ENCODE peak calls at places on chromosomes 3 and 15, in nine cellular contexts. N is GM13976, A is endothelial cell, O is A673, D is IMR-90, R is astrocyte of the spinal cord, S is AG09309, C is AG04450, Q is WERI-Rb-1. J is an unnamed sample.

GRCh38 chr15:101578443-101578894 is 73.7 kb downstream of the TM2D3 start:
- DNase-seq in A (peak; percentile 30), D (no peak), S (no peak), C (no peak), Q (peak; percentile 49), O (peak; percentile 31), N (peak; percentile 67), R (no peak), J (peak; percentile 39)

GRCh38 chr15:26624128-26624527 is 148.7 kb downstream of the GABRB3 start:
- DNase-seq in A (no peak), O (no peak), R (no peak), N (no peak), D (no peak), Q (no peak), S (no peak), C (no peak), J (no peak)

GRCh38 chr3:100189444-100189964 is 71.3 kb upstream of the TBC1D23 start:
- DNase-seq in C (no peak), Q (no peak), D (no peak), N (no peak), O (no peak), A (no peak), R (no peak), S (no peak), J (no peak)

GRCh38 chr3:38755130-38755529 is 60.9 kb downstream of the SCN10A start:
- DNase-seq in C (no peak), R (no peak), S (no peak), D (peak; percentile 7), A (peak; percentile 43), O (no peak), N (no peak), Q (no peak), J (peak; percentile 34)

GRCh38 chr15:90895571-90896117 is 7.5 kb upstream of the MAN2A2 start:
- DNase-seq in A (no peak), O (peak; percentile 80), R (no peak), C (no peak), Q (peak; percentile 92), D (no peak), S (no peak), N (no peak), J (no peak)

GRCh38 chr3:89107461-89108035 is at the start of gene EPHA3:
- DNase-seq in O (peak; percentile 96), R (peak; percentile 78), C (peak; percentile 10), A (peak; percentile 65), N (peak; percentile 59), S (peak; percentile 5), Q (peak; percentile 86), D (peak; percentile 58), J (peak; percentile 84)

GRCh38 chr3:101695779-101696372 is 9.4 kb upstream of the RPL24 start:
- DNase-seq in S (no peak), C (no peak), A (peak; percentile 52), Q (peak; percentile 32), D (peak; percentile 53), N (no peak), O (peak; percentile 85), R (peak; percentile 68), J (peak; percentile 39)

GRCh38 chr3:100047455-100048141 is 66.7 kb downstream of the FILIP1L start:
- DNase-seq in D (peak; percentile 97), Q (no peak), A (no peak), S (peak; percentile 80), O (no peak), C (peak; percentile 87), R (peak; percentile 92), N (peak; percentile 33), J (no peak)

GRCh38 chr15:29568840-29569532 is 253.3 kb downstream of the TJP1 start:
- DNase-seq in C (no peak), A (peak; percentile 16), D (no peak), N (no peak), S (no peak), Q (peak; percentile 21), R (no peak), O (peak; percentile 40), J (peak; percentile 27)

GRCh38 chr3:42666022-42666421 is 12.5 kb downstream of the ZBTB47 start:
- DNase-seq in C (no peak), A (no peak), O (no peak), D (no peak), S (no peak), N (no peak), Q (no peak), R (no peak), J (no peak)

GRCh38 chr3:32816439-32817194 is 1.2 kb upstream of the TRIM71 start:
- DNase-seq in D (no peak), O (peak; percentile 39), N (peak; percentile 64), S (no peak), R (peak; percentile 21), Q (no peak), C (no peak), A (peak; percentile 69), J (peak; percentile 83)

GRCh38 chr3:25679166-25679565 is 14.5 kb upstream of the TOP2B start:
- DNase-seq in A (no peak), O (no peak), Q (no peak), R (no peak), S (no peak), D (no peak), N (no peak), C (no peak), J (no peak)

GRCh38 chr3:59559721-59560514 is 510.1 kb upstream of the CFAP20DC start:
- DNase-seq in N (no peak), Q (no peak), D (peak; percentile 97), O (peak; percentile 10), A (no peak), S (peak; percentile 91), C (peak; percentile 73), R (peak; percentile 96), J (no peak)

GRCh38 chr3:98010194-98010882 is 24.8 kb downstream of the GABRR3 start:
- DNase-seq in A (no peak), O (no peak), Q (peak; percentile 30), C (no peak), N (no peak), S (no peak), D (no peak), R (no peak), J (peak; percentile 33)

GRCh38 chr3:98018301-98018700 is 16.8 kb downstream of the GABRR3 start:
- DNase-seq in S (no peak), O (no peak), R (no peak), Q (no peak), C (no peak), A (no peak), D (no peak), N (no peak), J (no peak)

GRCh38 chr3:98012974-98013373 is 22.1 kb downstream of the GABRR3 start:
- DNase-seq in C (no peak), O (no peak), Q (no peak), S (no peak), N (no peak), D (peak; percentile 60), A (no peak), R (no peak), J (no peak)

GRCh38 chr3:98008751-98009373 is 26.3 kb downstream of the GABRR3 start:
- DNase-seq in R (no peak), Q (no peak), D (no peak), O (no peak), A (no peak), N (no peak), C (no peak), S (no peak), J (no peak)

GRCh38 chr3:98013428-98014349 is 21.4 kb downstream of the GABRR3 start:
- DNase-seq in Q (no peak), R (no peak), N (no peak), C (no peak), A (no peak), S (no peak), D (peak; percentile 33), O (peak; percentile 31), J (no peak)
- TF ChIP-seq CTCF in Q (peak; percentile 21), R (no peak), N (no peak), C (no peak), A (no peak), S (no peak), D (no peak), O (peak; percentile 21), J (no peak)

GRCh38 chr3:119340436-119340835 is 46.3 kb downstream of the ARHGAP31 start:
- DNase-seq in C (no peak), S (no peak), D (no peak), R (no peak), A (no peak), N (no peak), Q (no peak), O (no peak), J (no peak)
- TF ChIP-seq CTCF in C (no peak), S (no peak), D (no peak), R (no peak), A (no peak), N (no peak), Q (no peak), O (no peak), J (no peak)

DNA sequence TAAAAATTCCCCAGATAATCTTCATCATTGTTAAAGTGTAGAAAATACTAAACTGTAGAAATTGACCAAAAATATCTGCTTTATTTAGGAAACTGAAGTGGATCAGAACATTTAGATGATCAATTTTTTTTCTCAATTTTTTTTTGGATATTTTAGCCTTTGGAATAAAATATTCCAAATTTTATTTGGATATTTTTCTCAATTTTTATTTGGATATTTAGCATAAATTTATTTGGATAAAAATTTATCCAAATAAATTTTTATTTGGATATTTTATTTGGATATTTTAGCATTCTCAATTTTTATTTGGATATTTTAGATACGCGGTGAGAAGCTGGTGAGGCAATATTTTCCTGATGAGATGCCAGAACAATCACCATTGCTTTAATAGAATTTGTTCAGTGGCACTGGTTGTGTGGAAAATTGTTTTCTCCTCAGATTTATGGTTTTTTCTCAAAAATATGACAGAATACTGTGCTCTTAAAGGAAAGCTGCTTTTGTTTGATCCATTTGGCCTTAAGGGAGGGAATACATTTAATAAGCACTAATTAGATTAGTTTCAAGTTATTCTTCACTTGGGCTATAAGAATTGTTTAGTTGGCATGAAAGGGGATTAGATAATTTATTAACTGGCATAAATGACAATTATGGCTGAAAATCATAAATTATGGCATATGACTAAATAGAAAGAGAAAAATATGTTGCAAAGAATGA is 470.1 kb downstream of the MFSD1 start:
- DNase-seq in D (no peak), Q (no peak), N (no peak), O (no peak), S (no peak), A (no peak), R (no peak), C (no peak), J (no peak)
- TF ChIP-seq CTCF in D (no peak), Q (no peak), N (no peak), O (no peak), S (no peak), A (no peak), R (no peak), C (no peak), J (no peak)

GRCh38 chr3:142047021-142047369 is 102.3 kb downstream of the TFDP2 start:
- DNase-seq in C (no peak), D (no peak), O (no peak), N (no peak), S (no peak), A (no peak), Q (no peak), R (no peak), J (no peak)

GRCh38 chr3:142051351-142051750 is 98.0 kb downstream of the TFDP2 start:
- DNase-seq in N (no peak), S (no peak), D (no peak), R (no peak), Q (no peak), C (no peak), A (no peak), O (no peak), J (no peak)

GRCh38 chr3:142040941-142041575 is 108.3 kb downstream of the TFDP2 start:
- DNase-seq in S (no peak), D (no peak), C (no peak), R (no peak), N (no peak), Q (peak; percentile 55), A (no peak), O (no peak), J (no peak)

GRCh38 chr3:142046320-142047020 is 102.9 kb downstream of the TFDP2 start:
- DNase-seq in R (no peak), N (no peak), O (no peak), C (no peak), A (no peak), S (no peak), Q (no peak), D (no peak), J (no peak)
- TF ChIP-seq CTCF in R (no peak), N (no peak), O (no peak), C (no peak), A (no peak), S (no peak), Q (no peak), D (no peak), J (no peak)